ENCODE peak calls at places on chromosomes 13 and 19, in ten cellular contexts. B is cardiac muscle cell, F is transverse colon, W is upper lobe of left lung, Z is adrenal gland, X is colonic mucosa, U is PC-3, J is mammary epithelial cell, S is pancreas, H is keratinocyte. I is an unnamed sample. For H3K4me1 and H3K27me3, the result is how much of the 10 kb centered on the place peaks cover.

GRCh38 chr19:19059837-19060611 is 3.8 kb upstream of the SLC25A42 start:
- DNase-seq in Z (no peak), H (no peak), X (no peak), U (no peak), S (no peak), B (no peak), F (no peak), W (peak), J (no peak), I (no peak)

GRCh38 chr13:52925775-52926285 is 77.4 kb upstream of the PCDH8 start:
- DNase-seq in F (no peak), J (peak), B (no peak), H (peak), Z (peak), W (peak), S (no peak), X (no peak), U (no peak), I (no peak)

GRCh38 chr19:51470966-51471365 is 7.4 kb upstream of the CEACAM18 start:
- DNase-seq in B (peak), H (no peak), F (no peak), J (peak), X (no peak), U (peak), Z (no peak), W (no peak), S (no peak), I (no peak)

GRCh38 chr13:101115762-101116161 is 300.5 kb downstream of the NALCN start:
- DNase-seq in H (no peak), J (peak), F (no peak), W (no peak), Z (no peak), S (no peak), B (no peak), U (peak), X (no peak), I (peak)

GRCh38 chr13:37495046-37495445 is 103.5 kb downstream of the POSTN start:
- DNase-seq in X (no peak), W (no peak), U (peak), J (peak), Z (no peak), B (no peak), S (no peak), H (no peak), F (no peak), I (no peak)

GRCh38 chr19:30520735-30521479 is 148.7 kb downstream of the ZNF536 start:
- DNase-seq in U (no peak), S (no peak), H (no peak), X (no peak), F (no peak), W (no peak), B (no peak), Z (no peak), J (no peak), I (no peak)

GRCh38 chr13:48873081-48873480 is 102.6 kb upstream of the FNDC3A start:
- DNase-seq in W (no peak), Z (no peak), U (no peak), X (no peak), J (no peak), S (no peak), B (no peak), H (no peak), F (no peak), I (no peak)

GRCh38 chr19:16702123-16702522 is 17.5 kb upstream of the NWD1 start:
- DNase-seq in F (no peak), S (no peak), B (peak), H (peak), U (no peak), X (no peak), Z (no peak), J (peak), W (no peak), I (no peak)

GRCh38 chr13:32206097-32206740 is 108.9 kb downstream of the ZAR1L start:
- DNase-seq in U (peak), W (no peak), S (no peak), F (no peak), H (no peak), X (no peak), B (peak), Z (no peak), J (peak), I (peak)

GRCh38 chr13:75986818-75987217 is 350.7 kb downstream of the LMO7 start:
- DNase-seq in U (no peak), B (no peak), F (no peak), J (no peak), X (no peak), H (no peak), W (no peak), S (no peak), Z (no peak), I (no peak)

GRCh38 chr19:38721977-38722773 is 22.1 kb downstream of the CAPN12 start:
- DNase-seq in Z (no peak), J (no peak), H (no peak), W (peak), U (no peak), B (peak), S (peak), X (no peak), F (no peak), I (no peak)

GRCh38 chr13:22235285-22235949 is 564.5 kb downstream of the FGF9 start:
- DNase-seq in J (no peak), S (no peak), H (no peak), W (no peak), X (no peak), B (no peak), F (no peak), Z (no peak), U (no peak), I (no peak)

GRCh38 chr19:17950310-17951150 is 16.4 kb upstream of the KCNN1 start:
- DNase-seq in F (no peak), X (no peak), S (no peak), H (no peak), B (no peak), W (peak), J (no peak), U (no peak), Z (no peak), I (peak)

GRCh38 chr19:31980851-31981250 is 364.6 kb upstream of the ZNF507 start:
- DNase-seq in J (no peak), B (no peak), W (no peak), S (no peak), Z (no peak), U (no peak), H (no peak), X (no peak), F (no peak), I (no peak)

GRCh38 chr19:52442179-52442578 is 11.2 kb upstream of the ZNF578 start:
- DNase-seq in U (no peak), F (no peak), S (no peak), Z (no peak), H (no peak), J (no peak), B (no peak), X (no peak), W (no peak), I (no peak)

GRCh38 chr13:31045621-31046081 is 113.2 kb downstream of the TEX26 start:
- DNase-seq in H (peak), U (peak), X (peak), S (no peak), F (peak), W (no peak), Z (peak), J (peak), B (peak), I (no peak)

GRCh38 chr13:105655046-105655445 is 880.4 kb downstream of the EFNB2 start:
- DNase-seq in X (no peak), Z (no peak), J (peak), F (no peak), S (no peak), W (no peak), B (peak), H (no peak), U (peak), I (no peak)

GRCh38 chr13:26895081-26895807 is 134.7 kb upstream of the GPR12 start:
- DNase-seq in S (no peak), F (no peak), J (no peak), X (no peak), H (no peak), W (no peak), U (no peak), B (peak), Z (no peak), I (no peak)

GRCh38 chr13:50989476-50989875 is 79.9 kb downstream of the RNASEH2B start:
- DNase-seq in X (no peak), S (no peak), U (peak), H (no peak), B (peak), Z (no peak), F (no peak), J (no peak), W (no peak), I (peak)

GRCh38 chr19:8361921-8362793 is 1.8 kb upstream of the ANGPTL4 start:
- DNase-seq in F (peak), B (peak), H (peak), Z (peak), X (peak), J (peak), W (peak), S (peak), U (peak), I (no peak)

GRCh38 chr13:107680115-107680514 is 535.2 kb downstream of the LIG4 start:
- DNase-seq in Z (no peak), U (peak), X (no peak), H (no peak), W (no peak), F (no peak), S (no peak), B (peak), J (no peak), I (no peak)

GRCh38 chr13:29922896-29923295 is 72.5 kb upstream of the UBL3 start:
- DNase-seq in B (peak), J (peak), W (no peak), F (no peak), Z (no peak), U (peak), H (no peak), S (no peak), X (no peak), I (no peak)

GRCh38 chr13:91280806-91281205 is 66.7 kb upstream of the MIR17HG start:
- DNase-seq in U (peak), W (no peak), X (no peak), B (no peak), F (no peak), J (peak), S (no peak), H (no peak), Z (no peak), I (no peak)

GRCh38 chr19:4911314-4911713 is 2.0 kb downstream of the UHRF1 start:
- DNase-seq in U (peak), Z (no peak), J (no peak), F (no peak), S (no peak), X (no peak), W (no peak), H (no peak), B (peak), I (no peak)

GRCh38 chr19:4913996-4914735 is 4.9 kb downstream of the UHRF1 start:
- DNase-seq in W (no peak), J (no peak), S (no peak), X (no peak), F (peak), H (no peak), B (no peak), Z (no peak), U (peak), I (no peak)

GRCh38 chr19:4910594-4911273 is 1.4 kb downstream of the UHRF1 start:
- DNase-seq in X (peak), U (peak), Z (no peak), F (peak), H (no peak), W (no peak), S (no peak), B (peak), J (no peak), I (peak)

GRCh38 chr19:4909897-4910593 is 744 bp downstream of the UHRF1 start:
- DNase-seq in Z (peak), S (peak), F (peak), U (peak), H (peak), W (peak), B (peak), J (peak), X (peak), I (peak)

GRCh38 chr19:4911786-4912672 is 2.7 kb downstream of the UHRF1 start:
- DNase-seq in F (peak), X (peak), H (peak), W (no peak), Z (peak), B (peak), S (no peak), J (peak), U (peak), I (peak)
- H3K4me3 ChIP-seq in F (no peak), X (peak), H (no peak), W (no peak), Z (no peak), B (no peak), S (peak), J (no peak), U (peak), I (peak)

DNA sequence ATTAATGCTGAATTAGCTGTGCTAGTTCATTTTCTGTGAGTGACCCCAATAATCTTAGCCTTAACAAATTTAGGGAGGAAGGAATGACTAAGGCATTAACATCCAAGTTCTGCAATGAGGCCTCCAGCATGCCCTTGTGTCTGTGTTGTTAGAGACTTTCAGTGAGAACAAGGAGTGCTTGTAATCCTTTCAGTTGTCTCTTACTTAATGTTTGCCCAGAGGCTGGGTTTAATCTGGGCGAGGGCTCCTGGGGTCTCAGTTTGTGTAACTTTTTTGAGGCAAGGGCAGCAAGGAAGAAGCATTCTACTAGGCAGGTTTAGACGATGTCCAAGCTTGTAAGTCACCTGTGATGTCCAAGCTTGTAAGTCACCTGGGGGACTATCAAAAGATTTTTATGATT is 24.3 kb downstream of the CCNA1 start:
- DNase-seq in W (no peak), S (no peak), B (no peak), J (no peak), U (no peak), F (no peak), Z (no peak), X (no peak), H (no peak), I (no peak)
- H3K4me1 ChIP-seq in W (under half), S (under half), B (under half), J (under half), U (under half), F (under half), Z (under half), X (under half), H (under half), I (under half)

DNA sequence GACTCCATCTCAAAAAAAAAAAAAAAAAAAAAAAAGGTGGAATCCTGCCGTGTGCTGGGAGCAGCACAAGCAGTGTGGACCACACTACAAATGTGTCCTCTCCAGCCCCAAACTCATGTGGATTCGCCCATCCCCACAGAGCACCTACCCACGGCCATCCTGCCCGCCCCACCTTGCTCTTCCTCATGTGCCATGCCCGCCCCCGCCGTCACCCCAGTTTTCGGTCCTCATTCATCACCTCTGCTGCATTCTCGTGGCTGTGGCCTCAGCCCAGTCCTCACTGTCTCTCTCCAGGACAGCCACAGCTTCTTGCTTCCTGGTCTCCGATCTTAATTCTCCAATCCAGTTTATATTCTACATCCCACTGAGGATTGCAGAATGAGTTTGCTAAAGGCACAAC is 80.0 kb upstream of the TM9SF2 start:
- DNase-seq in S (no peak), W (no peak), J (no peak), X (no peak), U (no peak), H (no peak), B (no peak), Z (no peak), F (peak), I (no peak)
- H3K27me3 ChIP-seq in S (under half), W (under half), J (under half), X (under half), U (under half), H (under half), B (under half), Z (under half), F (under half), I (under half)

GRCh38 chr13:25169356-25169755 is 2.7 kb downstream of the AMER2 start:
- DNase-seq in W (no peak), X (no peak), S (no peak), U (no peak), H (no peak), Z (no peak), F (no peak), B (no peak), J (no peak), I (no peak)

GRCh38 chr13:25168800-25169199 is 3.3 kb downstream of the AMER2 start:
- DNase-seq in Z (no peak), B (no peak), F (no peak), W (no peak), S (no peak), J (no peak), H (no peak), U (no peak), X (no peak), I (no peak)

GRCh38 chr13:25167775-25168174 is 4.3 kb downstream of the AMER2 start:
- DNase-seq in W (no peak), S (no peak), B (no peak), X (no peak), Z (no peak), H (no peak), U (no peak), F (no peak), J (no peak), I (no peak)

GRCh38 chr13:25167349-25167748 is 4.7 kb downstream of the AMER2 start:
- DNase-seq in X (no peak), J (no peak), F (no peak), W (no peak), U (no peak), B (no peak), H (no peak), S (no peak), Z (no peak), I (no peak)

DNA sequence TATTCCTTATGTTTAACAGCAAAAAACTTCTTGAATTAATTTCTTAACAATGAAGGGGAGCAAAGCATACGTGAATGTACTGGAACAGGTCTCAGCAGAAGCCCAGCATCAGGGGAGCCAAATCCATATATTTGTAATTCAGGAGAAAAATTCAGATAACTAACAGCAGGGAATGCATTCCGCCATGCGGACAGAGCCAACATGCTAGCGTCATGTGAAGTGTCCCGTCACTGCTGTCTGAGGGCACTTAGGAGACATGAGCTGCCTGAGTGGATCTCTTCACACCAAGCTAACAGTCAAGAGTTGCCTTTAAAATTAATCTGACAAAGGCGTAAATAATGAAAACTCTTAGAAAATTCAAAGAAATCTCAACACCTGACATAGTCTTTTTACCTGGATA is 6.4 kb downstream of the AMER2 start:
- DNase-seq in X (no peak), Z (no peak), J (no peak), H (no peak), U (no peak), S (no peak), F (no peak), B (no peak), W (no peak), I (no peak)
- H3K4me3 ChIP-seq in X (no peak), Z (no peak), J (no peak), H (no peak), U (no peak), S (no peak), F (no peak), B (no peak), W (no peak), I (no peak)

GRCh38 chr19:4986471-4986888 is 17.6 kb downstream of the KDM4B start:
- DNase-seq in H (no peak), S (no peak), F (no peak), Z (no peak), U (no peak), B (no peak), X (no peak), W (peak), J (no peak), I (no peak)
- H3K4me1 ChIP-seq in H (under half), S (under half), F (under half), Z (under half), U (under half), B (half or more), X (under half), W (under half), J (under half), I (under half)

GRCh38 chr13:27928353-27928804 is 8.6 kb downstream of the PDX1 start:
- DNase-seq in U (no peak), Z (no peak), W (peak), X (no peak), S (peak), J (no peak), F (no peak), H (no peak), B (no peak), I (no peak)

GRCh38 chr13:27927444-27928352 is 7.9 kb downstream of the PDX1 start:
- DNase-seq in W (peak), X (no peak), J (no peak), Z (no peak), B (no peak), F (no peak), S (no peak), U (no peak), H (no peak), I (no peak)

GRCh38 chr13:27929868-27930267 is 10.1 kb downstream of the PDX1 start:
- DNase-seq in X (no peak), Z (no peak), W (no peak), F (no peak), J (no peak), U (no peak), H (no peak), S (no peak), B (no peak), I (no peak)

GRCh38 chr13:27926644-27927434 is 7.0 kb downstream of the PDX1 start:
- DNase-seq in H (no peak), B (no peak), J (no peak), U (no peak), Z (no peak), W (peak), F (no peak), S (peak), X (no peak), I (no peak)

DNA sequence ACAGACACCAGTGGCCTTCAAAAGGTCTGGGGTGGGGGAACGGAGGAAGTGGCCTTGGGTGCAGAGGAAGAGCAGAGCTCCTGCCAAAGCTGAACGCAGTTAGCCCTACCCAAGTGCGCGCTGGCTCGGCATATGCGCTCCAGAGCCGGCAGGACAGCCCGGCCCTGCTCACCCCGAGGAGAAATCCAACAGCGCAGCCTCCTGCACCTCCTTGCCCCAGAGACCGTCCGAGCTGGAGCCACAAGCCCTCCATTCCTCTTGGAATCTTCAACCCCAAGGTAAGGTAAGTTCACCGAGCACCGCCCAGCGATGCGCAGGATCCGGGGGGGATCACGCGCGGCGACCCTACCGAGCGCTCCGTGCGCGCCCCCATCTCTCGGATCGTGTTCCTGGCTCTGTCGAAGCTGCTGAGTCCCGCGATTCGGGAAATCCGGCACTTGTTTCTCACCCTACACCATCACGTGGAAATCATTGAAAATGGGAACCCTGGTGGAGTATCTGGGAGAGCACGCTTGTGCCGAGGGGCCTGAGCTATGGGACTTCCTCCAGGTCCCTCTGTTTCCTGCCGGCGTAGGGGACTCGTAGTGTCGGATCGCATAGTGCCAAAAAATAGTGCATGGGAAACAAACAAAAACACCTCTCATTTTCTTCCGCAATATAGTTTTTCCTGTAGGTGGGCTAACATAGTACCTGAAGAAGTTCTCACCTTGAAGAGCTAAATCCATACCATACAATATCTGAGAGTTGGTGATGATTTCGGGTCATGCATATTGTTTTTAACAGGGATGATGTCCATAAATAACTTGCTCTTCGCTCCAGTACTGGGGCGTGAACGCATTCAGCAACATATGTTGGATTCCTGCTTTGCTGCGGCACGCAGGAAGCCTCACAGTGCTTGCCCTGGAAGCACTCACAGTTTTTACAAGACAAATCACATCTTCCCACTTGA is 9.3 kb downstream of the PDX1 start:
- DNase-seq in B (no peak), S (no peak), H (no peak), X (no peak), Z (no peak), W (peak), U (no peak), J (no peak), F (no peak), I (no peak)
- H3K27me3 ChIP-seq in B (half or more), S (under half), H (half or more), X (half or more), Z (half or more), W (half or more), U (under half), J (half or more), F (half or more), I (under half)

GRCh38 chr19:49335071-49335783 is at the start of gene CD37:
- DNase-seq in B (no peak), U (no peak), X (peak), Z (no peak), H (no peak), F (peak), J (no peak), W (no peak), S (no peak), I (no peak)
- H3K4me3 ChIP-seq in B (no peak), U (no peak), X (peak), Z (no peak), H (no peak), F (peak), J (no peak), W (peak), S (peak), I (no peak)